ENCODE peak calls at places on chromosomes 4 and X, in six cellular contexts. Z is astrocyte, B is fibroblast of lung, Q is hepatocyte, H is neural progenitor cell, R is fibroblast of the aortic adventitia. Y is an unnamed sample.

GRCh38 chrX:80335062-80335830 is 85.0 kb upstream of the TENT5D start:
- DNase-seq in Z (no peak), B (no peak), Q (peak), H (peak), R (peak), Y (no peak)

GRCh38 chr4:139324620-139325019 is 22.3 kb upstream of the NDUFC1 start:
- DNase-seq in Z (no peak), B (no peak), Q (no peak), H (no peak), R (no peak), Y (no peak)

GRCh38 chr4:138158746-138159297 is 83.3 kb downstream of the SLC7A11 start:
- DNase-seq in Z (peak), B (peak), Q (no peak), H (no peak), R (peak), Y (no peak)

GRCh38 chrX:29535212-29536162 is 679.9 kb upstream of the MAGEB2 start:
- DNase-seq in Z (peak), B (peak), Q (no peak), H (no peak), R (peak), Y (no peak)

GRCh38 chrX:19882066-19882775 is 5.2 kb downstream of the SH3KBP1 start:
- DNase-seq in Z (no peak), B (no peak), Q (no peak), H (no peak), R (no peak), Y (no peak)

GRCh38 chr4:178556796-178557195 is 1114.6 kb upstream of the AGA start:
- DNase-seq in Z (no peak), B (no peak), Q (no peak), H (no peak), R (no peak), Y (no peak)

GRCh38 chr4:80307183-80307735 is 28.3 kb upstream of the CFAP299 start:
- DNase-seq in Z (peak), B (no peak), Q (peak), H (no peak), R (peak), Y (no peak)

GRCh38 chr4:18464160-18464559 is 442.6 kb upstream of the LCORL start:
- DNase-seq in Z (no peak), B (no peak), Q (no peak), H (no peak), R (no peak), Y (no peak)

GRCh38 chrX:118727686-118728339 is 407 bp downstream of the IL13RA1 start:
- DNase-seq in Z (peak), B (peak), Q (peak), H (peak), R (peak), Y (no peak)

GRCh38 chrX:25548806-25549205 is 533.0 kb upstream of the ARX start:
- DNase-seq in Z (no peak), B (no peak), Q (no peak), H (no peak), R (peak), Y (no peak)

GRCh38 chr4:27318740-27319139 is 458.1 kb downstream of the STIM2 start:
- DNase-seq in Z (no peak), B (peak), Q (peak), H (peak), R (peak), Y (no peak)

GRCh38 chr4:173343832-173344397 is 9.8 kb upstream of the HMGB2 start:
- DNase-seq in Z (no peak), B (no peak), Q (no peak), H (peak), R (no peak), Y (no peak)

GRCh38 chr4:38765391-38765790 is 17.4 kb downstream of the TLR10 start:
- DNase-seq in Z (peak), B (peak), Q (no peak), H (no peak), R (peak), Y (no peak)

GRCh38 chr4:112170451-112170993 is 25.3 kb downstream of the FAM241A start:
- DNase-seq in Z (peak), B (peak), Q (peak), H (no peak), R (peak), Y (no peak)

GRCh38 chr4:185656467-185656890 is 121.2 kb upstream of the PDLIM3 start:
- DNase-seq in Z (peak), B (peak), Q (peak), H (peak), R (peak), Y (no peak)

GRCh38 chr4:177547985-177548384 is 105.7 kb upstream of the AGA start:
- DNase-seq in Z (peak), B (no peak), Q (no peak), H (no peak), R (no peak), Y (no peak)

DNA sequence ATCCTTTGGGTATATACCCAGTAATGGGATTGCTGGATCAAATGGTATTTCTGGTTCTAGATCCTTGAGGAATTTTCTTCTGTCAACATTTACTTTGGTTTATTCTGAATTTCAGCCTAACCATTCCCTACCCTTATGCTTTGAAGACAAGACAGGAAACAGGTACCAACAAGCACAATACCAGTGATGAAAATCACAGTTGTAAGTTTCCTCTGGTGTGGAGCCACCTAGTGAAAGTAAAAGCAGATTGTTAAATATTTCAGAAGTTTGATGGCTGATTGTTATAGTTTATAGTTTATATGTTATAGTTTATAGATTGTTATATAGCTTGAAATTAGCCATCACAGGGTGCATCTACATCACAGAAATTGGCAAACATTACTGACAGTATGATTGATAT is 104.5 kb upstream of the AGA start:
- DNase-seq in Z (peak), B (peak), Q (no peak), H (no peak), R (no peak), Y (no peak)
- TF ChIP-seq CTCF in Z (no peak), B (no peak), Q (no peak), H (no peak), R (no peak), Y (peak)

DNA sequence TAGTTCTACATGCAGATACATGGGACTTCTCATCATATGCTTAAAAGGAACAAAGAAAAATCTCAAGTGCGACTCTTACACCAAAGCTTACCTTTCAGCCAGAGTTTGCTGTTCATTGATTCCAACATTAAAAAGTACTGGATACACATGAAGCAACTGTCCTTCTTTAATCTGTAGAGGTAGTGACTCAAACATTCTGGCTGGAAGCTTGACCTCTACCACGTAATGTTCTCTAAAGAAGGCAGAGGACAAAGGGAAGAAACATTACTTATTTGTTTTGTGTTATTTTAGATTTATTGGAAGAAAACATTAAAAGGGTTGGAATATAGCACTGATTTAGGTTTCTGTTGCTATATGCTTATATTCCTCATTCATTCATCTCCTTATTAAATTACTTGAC is 476.1 kb downstream of the IL15 start:
- DNase-seq in Z (peak), B (peak), Q (no peak), H (no peak), R (no peak), Y (no peak)
- TF ChIP-seq CTCF in Z (no peak), B (no peak), Q (no peak), H (no peak), R (no peak), Y (no peak)

DNA sequence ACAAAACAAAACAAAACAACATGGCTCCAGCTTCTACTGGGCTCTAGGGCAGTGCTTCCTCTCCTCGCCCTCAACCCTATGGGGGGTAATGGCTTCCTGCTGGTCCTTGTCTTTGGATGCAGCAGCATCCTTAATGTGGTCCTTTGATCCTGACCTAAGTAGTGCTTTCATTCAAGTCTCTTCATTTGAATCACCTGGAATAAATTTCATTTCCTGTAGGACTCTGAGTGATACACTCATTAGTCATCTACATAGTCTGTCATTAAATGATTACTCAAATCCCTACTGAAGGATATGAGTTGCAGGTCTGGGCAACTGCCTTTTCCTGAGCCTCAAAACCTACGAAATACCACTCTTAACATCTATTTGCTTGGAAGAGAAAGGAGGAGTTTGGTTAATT is 54.5 kb downstream of the RHOH start:
- DNase-seq in Z (peak), B (no peak), Q (no peak), H (no peak), R (no peak), Y (no peak)
- TF ChIP-seq CTCF in Z (no peak), B (no peak), Q (no peak), H (no peak), R (no peak), Y (no peak)

GRCh38 chr4:23361453-23361852 is 528.4 kb downstream of the PPARGC1A start:
- DNase-seq in Z (no peak), B (no peak), Q (no peak), H (no peak), R (no peak), Y (no peak)

GRCh38 chr4:23366207-23366906 is 523.5 kb downstream of the PPARGC1A start:
- DNase-seq in Z (no peak), B (no peak), Q (no peak), H (no peak), R (no peak), Y (no peak)

GRCh38 chr4:23360718-23361117 is 529.1 kb downstream of the PPARGC1A start:
- DNase-seq in Z (no peak), B (no peak), Q (no peak), H (no peak), R (no peak), Y (no peak)

GRCh38 chr4:23365086-23365485 is 524.8 kb downstream of the PPARGC1A start:
- DNase-seq in Z (no peak), B (peak), Q (no peak), H (no peak), R (no peak), Y (no peak)

GRCh38 chr4:23364167-23364566 is 525.7 kb downstream of the PPARGC1A start:
- DNase-seq in Z (no peak), B (no peak), Q (no peak), H (no peak), R (no peak), Y (no peak)
- TF ChIP-seq CTCF in Z (no peak), B (no peak), Q (no peak), H (no peak), R (no peak), Y (no peak)

DNA sequence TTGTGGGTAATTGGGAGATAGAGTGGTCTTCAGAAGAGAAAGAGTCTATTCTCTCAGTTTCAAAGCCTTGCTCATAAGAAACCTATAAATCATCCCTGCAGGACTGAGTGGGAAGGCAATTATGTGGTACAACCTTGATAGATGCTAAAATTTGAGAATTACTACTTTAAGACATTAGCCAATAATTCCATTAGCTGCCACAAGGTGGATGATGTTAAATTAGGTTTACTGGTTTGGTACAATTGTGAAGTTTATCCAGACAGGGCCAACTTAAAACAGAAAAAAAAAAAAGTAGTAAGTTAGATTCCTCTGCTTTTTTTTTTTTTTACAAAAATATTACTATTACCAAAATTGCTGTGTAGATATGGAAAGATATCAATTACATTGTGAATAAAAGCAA is 73.2 kb upstream of the AMOT start:
- DNase-seq in Z (no peak), B (no peak), Q (no peak), H (no peak), R (no peak), Y (no peak)
- TF ChIP-seq CTCF in Z (no peak), B (no peak), Q (no peak), H (peak), R (no peak), Y (no peak)

DNA sequence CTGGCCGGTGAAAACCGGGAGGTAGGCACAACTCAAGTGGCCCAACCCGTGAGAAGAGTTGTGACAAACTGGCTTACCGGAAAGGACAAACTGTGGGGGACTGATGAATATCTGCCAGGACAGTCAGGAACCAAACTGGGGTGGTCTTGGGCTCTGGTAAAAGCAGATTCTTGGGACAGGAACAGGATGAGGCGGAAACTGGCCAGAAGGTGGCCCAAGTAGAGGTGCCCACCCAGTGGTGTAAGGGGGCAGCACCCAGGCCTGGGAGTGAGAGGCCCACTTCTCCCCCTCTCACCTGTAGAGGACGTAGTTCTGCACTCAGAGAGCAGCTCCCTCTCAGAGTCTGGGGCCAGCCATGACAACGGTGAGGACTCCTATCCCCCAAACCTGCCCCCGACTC is 5.9 kb downstream of the CCDC120 start:
- DNase-seq in Z (no peak), B (no peak), Q (no peak), H (no peak), R (no peak), Y (no peak)
- TF ChIP-seq CTCF in Z (no peak), B (no peak), Q (no peak), H (no peak), R (no peak), Y (no peak)

Y was measured in D721Med.